ENCODE peak calls at places on chromosomes 13 and 19, in six cellular contexts. One of them, this sample, is unnamed.

GRCh38 chr19:42497492-42498226 is 30.6 kb downstream of the CEACAM1 start:
- DNase-seq in nephron progenitor cell: peak
- DNase-seq in HFF-Myc: no peak
- DNase-seq in lung: no peak
- DNase-seq in cardiac fibroblast: no peak
- DNase-seq in fibroblast of lung: no peak
- DNase-seq in this sample: no peak

GRCh38 chr13:42272115-42272756 is at the start of gene AKAP11:
- DNase-seq in lung: peak
- DNase-seq in nephron progenitor cell: peak
- DNase-seq in fibroblast of lung: peak
- DNase-seq in cardiac fibroblast: peak
- DNase-seq in HFF-Myc: no peak
- DNase-seq in this sample: no peak

GRCh38 chr19:55247621-55248099 is 11.2 kb downstream of the PPP6R1 start:
- DNase-seq in nephron progenitor cell: no peak
- DNase-seq in HFF-Myc: peak
- DNase-seq in cardiac fibroblast: peak
- DNase-seq in fibroblast of lung: peak
- DNase-seq in lung: peak
- DNase-seq in this sample: peak

GRCh38 chr19:43463381-43464088 is 1.9 kb downstream of the LYPD3 start:
- DNase-seq in fibroblast of lung: peak
- DNase-seq in lung: peak
- DNase-seq in HFF-Myc: peak
- DNase-seq in cardiac fibroblast: peak
- DNase-seq in nephron progenitor cell: peak
- DNase-seq in this sample: peak

GRCh38 chr19:11574689-11575088 is 2.8 kb downstream of the ACP5 start:
- DNase-seq in HFF-Myc: no peak
- DNase-seq in lung: no peak
- DNase-seq in cardiac fibroblast: no peak
- DNase-seq in nephron progenitor cell: no peak
- DNase-seq in fibroblast of lung: no peak
- DNase-seq in this sample: no peak

GRCh38 chr13:83168575-83168974 is 713.7 kb downstream of the SLITRK1 start:
- DNase-seq in HFF-Myc: no peak
- DNase-seq in fibroblast of lung: peak
- DNase-seq in nephron progenitor cell: no peak
- DNase-seq in cardiac fibroblast: peak
- DNase-seq in lung: no peak
- DNase-seq in this sample: peak

GRCh38 chr13:86946734-86947133 is 724.4 kb upstream of the SLITRK5 start:
- DNase-seq in cardiac fibroblast: no peak
- DNase-seq in nephron progenitor cell: no peak
- DNase-seq in fibroblast of lung: no peak
- DNase-seq in HFF-Myc: no peak
- DNase-seq in lung: no peak
- DNase-seq in this sample: no peak

GRCh38 chr13:97221491-97221890 is 642 bp upstream of the MBNL2 start:
- DNase-seq in cardiac fibroblast: no peak
- DNase-seq in fibroblast of lung: no peak
- DNase-seq in lung: no peak
- DNase-seq in nephron progenitor cell: no peak
- DNase-seq in HFF-Myc: no peak
- DNase-seq in this sample: no peak

GRCh38 chr19:42528354-42529247 is at the start of gene CEACAM1:
- DNase-seq in HFF-Myc: no peak
- DNase-seq in fibroblast of lung: no peak
- DNase-seq in nephron progenitor cell: no peak
- DNase-seq in lung: peak
- DNase-seq in cardiac fibroblast: peak
- DNase-seq in this sample: no peak

GRCh38 chr13:24215007-24215633 is 54.6 kb downstream of the SPATA13 start:
- DNase-seq in HFF-Myc: no peak
- DNase-seq in lung: no peak
- DNase-seq in fibroblast of lung: no peak
- DNase-seq in nephron progenitor cell: no peak
- DNase-seq in cardiac fibroblast: no peak
- DNase-seq in this sample: no peak

GRCh38 chr19:12065100-12065538 is 588 bp downstream of the ZNF844 start:
- DNase-seq in cardiac fibroblast: peak
- DNase-seq in fibroblast of lung: peak
- DNase-seq in HFF-Myc: no peak
- DNase-seq in lung: no peak
- DNase-seq in nephron progenitor cell: peak
- DNase-seq in this sample: no peak

GRCh38 chr13:34156841-34157365 is 339.0 kb downstream of the RFC3 start:
- DNase-seq in fibroblast of lung: peak
- DNase-seq in HFF-Myc: peak
- DNase-seq in cardiac fibroblast: peak
- DNase-seq in nephron progenitor cell: peak
- DNase-seq in lung: peak
- DNase-seq in this sample: peak

GRCh38 chr19:1497578-1498235 is 6.7 kb downstream of the REEP6 start:
- DNase-seq in HFF-Myc: no peak
- DNase-seq in fibroblast of lung: no peak
- DNase-seq in cardiac fibroblast: no peak
- DNase-seq in lung: no peak
- DNase-seq in nephron progenitor cell: no peak
- DNase-seq in this sample: no peak

GRCh38 chr19:1495051-1495798 is 4.2 kb downstream of the REEP6 start:
- DNase-seq in fibroblast of lung: no peak
- DNase-seq in HFF-Myc: no peak
- DNase-seq in nephron progenitor cell: no peak
- DNase-seq in lung: no peak
- DNase-seq in cardiac fibroblast: no peak
- DNase-seq in this sample: no peak

GRCh38 chr19:1494115-1494815 is 3.3 kb downstream of the REEP6 start:
- DNase-seq in nephron progenitor cell: no peak
- DNase-seq in HFF-Myc: no peak
- DNase-seq in lung: no peak
- DNase-seq in cardiac fibroblast: no peak
- DNase-seq in fibroblast of lung: no peak
- DNase-seq in this sample: no peak

GRCh38 chr19:1496714-1497577 is 6.0 kb downstream of the REEP6 start:
- DNase-seq in nephron progenitor cell: no peak
- DNase-seq in lung: no peak
- DNase-seq in cardiac fibroblast: no peak
- DNase-seq in HFF-Myc: no peak
- DNase-seq in fibroblast of lung: no peak
- DNase-seq in this sample: no peak

DNA sequence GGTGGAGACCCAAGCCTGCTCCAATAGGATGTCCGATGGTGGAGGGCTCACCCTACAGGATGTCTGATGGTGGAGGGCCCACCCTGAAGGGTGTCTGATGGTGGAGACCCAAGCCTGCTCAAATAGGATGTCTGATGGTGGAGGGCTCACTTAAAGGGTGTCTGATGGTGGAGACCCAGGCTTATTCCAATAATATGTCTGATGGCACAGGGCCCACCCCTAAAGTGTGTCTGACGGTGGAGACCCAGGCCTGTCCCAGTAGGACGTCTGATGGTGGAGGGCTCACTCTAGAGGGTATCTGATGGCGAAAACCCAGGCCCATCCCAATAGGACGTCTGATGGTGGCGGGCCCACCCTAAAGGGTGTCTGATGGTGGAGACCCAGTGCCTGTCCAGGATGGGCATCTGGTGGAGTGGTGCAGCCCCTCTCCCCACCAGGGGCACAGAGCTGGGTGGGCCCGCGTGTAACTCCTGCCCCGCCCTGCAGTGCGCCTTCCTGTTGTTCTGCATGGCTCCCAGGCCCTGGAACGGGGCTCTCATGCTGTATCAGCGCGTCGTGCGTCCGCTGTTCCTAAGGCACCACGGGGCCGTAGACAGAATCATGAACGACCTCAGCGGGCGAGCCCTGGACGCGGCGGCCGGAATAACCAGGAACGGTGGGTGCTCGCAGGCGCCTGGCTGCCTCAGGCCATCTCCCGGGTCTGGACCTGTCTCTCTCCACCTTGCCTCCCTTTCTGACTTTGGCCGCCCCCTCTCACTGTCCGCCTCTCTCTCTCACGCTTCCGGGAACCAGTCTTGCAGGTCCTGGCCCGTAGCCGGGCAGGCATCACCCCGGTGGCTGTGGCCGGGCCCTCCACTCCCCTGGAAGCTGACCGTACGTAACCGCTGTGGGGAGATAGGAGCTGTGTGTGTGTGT is 5.1 kb downstream of the REEP6 start:
- DNase-seq in HFF-Myc: no peak
- DNase-seq in cardiac fibroblast: no peak
- DNase-seq in fibroblast of lung: no peak
- DNase-seq in nephron progenitor cell: no peak
- DNase-seq in lung: no peak
- DNase-seq in this sample: no peak
- TF ChIP-seq CTCF in HFF-Myc: no peak
- TF ChIP-seq CTCF in cardiac fibroblast: no peak
- TF ChIP-seq CTCF in fibroblast of lung: no peak
- TF ChIP-seq CTCF in nephron progenitor cell: no peak
- TF ChIP-seq CTCF in lung: no peak
- TF ChIP-seq CTCF in this sample: no peak

GRCh38 chr19:7921302-7921954 is 1.3 kb downstream of the SNAPC2 start:
- DNase-seq in fibroblast of lung: no peak
- DNase-seq in cardiac fibroblast: no peak
- DNase-seq in lung: no peak
- DNase-seq in nephron progenitor cell: no peak
- DNase-seq in HFF-Myc: no peak
- DNase-seq in this sample: no peak

GRCh38 chr19:7922841-7923205 is 2.7 kb downstream of the SNAPC2 start:
- DNase-seq in lung: no peak
- DNase-seq in nephron progenitor cell: no peak
- DNase-seq in fibroblast of lung: no peak
- DNase-seq in HFF-Myc: no peak
- DNase-seq in cardiac fibroblast: no peak
- DNase-seq in this sample: no peak

GRCh38 chr19:7920520-7921301 is 573 bp downstream of the SNAPC2 start:
- DNase-seq in nephron progenitor cell: peak
- DNase-seq in cardiac fibroblast: peak
- DNase-seq in HFF-Myc: peak
- DNase-seq in lung: peak
- DNase-seq in fibroblast of lung: peak
- DNase-seq in this sample: peak

GRCh38 chr19:7923295-7924191 is 2.4 kb downstream of the CTXN1 start:
- DNase-seq in cardiac fibroblast: no peak
- DNase-seq in lung: no peak
- DNase-seq in fibroblast of lung: no peak
- DNase-seq in nephron progenitor cell: no peak
- DNase-seq in HFF-Myc: no peak
- DNase-seq in this sample: no peak

DNA sequence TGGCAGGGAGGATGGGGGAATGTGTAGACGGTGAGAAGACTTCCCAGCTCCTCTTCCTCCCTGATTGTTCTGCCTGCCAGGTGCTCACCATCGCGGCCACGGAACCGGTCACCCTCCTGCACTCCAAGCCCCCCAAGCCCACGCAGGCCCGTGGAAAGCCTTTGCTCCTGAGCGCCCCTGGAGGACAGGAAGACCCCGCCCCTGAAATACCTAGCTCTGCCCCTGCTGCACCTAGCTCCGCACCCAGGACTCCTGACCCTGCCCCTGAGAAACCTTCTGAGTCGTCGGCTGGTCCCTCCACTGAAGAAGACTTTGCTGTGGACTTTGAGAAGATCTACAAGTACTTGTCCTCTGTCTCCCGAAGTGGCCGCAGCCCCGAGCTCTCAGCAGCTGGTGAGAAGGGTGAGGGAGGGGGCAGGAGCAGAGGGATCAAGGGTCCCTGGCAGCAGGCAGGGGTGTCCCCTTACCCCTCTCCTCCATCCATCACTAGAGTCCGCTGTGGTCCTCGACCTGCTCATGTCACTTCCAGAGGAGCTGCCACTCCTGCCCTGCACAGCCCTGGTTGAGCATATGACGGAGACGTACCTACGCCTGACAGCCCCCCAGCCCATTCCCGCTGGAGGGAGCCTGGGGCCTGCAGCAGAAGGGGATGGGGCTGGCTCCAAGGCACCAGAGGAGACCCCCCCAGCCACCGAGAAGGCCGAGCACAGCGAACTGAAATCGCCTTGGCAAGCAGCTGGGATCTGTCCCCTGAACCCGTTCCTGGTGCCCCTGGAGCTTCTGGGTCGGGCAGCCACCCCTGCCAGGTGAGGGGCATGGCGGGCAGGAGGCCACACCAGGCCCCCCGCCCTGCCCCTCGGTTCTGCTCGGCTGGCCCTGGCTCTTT is 2.1 kb downstream of the SNAPC2 start:
- DNase-seq in HFF-Myc: no peak
- DNase-seq in fibroblast of lung: no peak
- DNase-seq in cardiac fibroblast: no peak
- DNase-seq in nephron progenitor cell: no peak
- DNase-seq in lung: no peak
- DNase-seq in this sample: no peak
- TF ChIP-seq CTCF in HFF-Myc: no peak
- TF ChIP-seq CTCF in fibroblast of lung: no peak
- TF ChIP-seq CTCF in cardiac fibroblast: no peak
- TF ChIP-seq CTCF in nephron progenitor cell: no peak
- TF ChIP-seq CTCF in lung: no peak
- TF ChIP-seq CTCF in this sample: no peak

GRCh38 chr13:100508391-100508790 is 80.2 kb downstream of the GGACT start:
- DNase-seq in lung: no peak
- DNase-seq in cardiac fibroblast: no peak
- DNase-seq in HFF-Myc: no peak
- DNase-seq in fibroblast of lung: peak
- DNase-seq in nephron progenitor cell: peak
- DNase-seq in this sample: no peak

GRCh38 chr13:100506154-100506553 is 82.4 kb downstream of the GGACT start:
- DNase-seq in cardiac fibroblast: no peak
- DNase-seq in lung: no peak
- DNase-seq in fibroblast of lung: no peak
- DNase-seq in HFF-Myc: no peak
- DNase-seq in nephron progenitor cell: no peak
- DNase-seq in this sample: no peak

GRCh38 chr13:100510208-100510997 is 78.2 kb downstream of the GGACT start:
- DNase-seq in fibroblast of lung: no peak
- DNase-seq in lung: no peak
- DNase-seq in cardiac fibroblast: no peak
- DNase-seq in HFF-Myc: no peak
- DNase-seq in nephron progenitor cell: no peak
- DNase-seq in this sample: no peak

GRCh38 chr13:100508996-100509395 is 79.6 kb downstream of the GGACT start:
- DNase-seq in lung: no peak
- DNase-seq in cardiac fibroblast: no peak
- DNase-seq in HFF-Myc: no peak
- DNase-seq in fibroblast of lung: no peak
- DNase-seq in nephron progenitor cell: no peak
- DNase-seq in this sample: no peak

GRCh38 chr13:100506600-100507422 is 81.8 kb downstream of the GGACT start:
- DNase-seq in HFF-Myc: no peak
- DNase-seq in lung: no peak
- DNase-seq in cardiac fibroblast: no peak
- DNase-seq in nephron progenitor cell: no peak
- DNase-seq in fibroblast of lung: no peak
- DNase-seq in this sample: no peak
- TF ChIP-seq CTCF in HFF-Myc: no peak
- TF ChIP-seq CTCF in lung: no peak
- TF ChIP-seq CTCF in cardiac fibroblast: no peak
- TF ChIP-seq CTCF in nephron progenitor cell: no peak
- TF ChIP-seq CTCF in fibroblast of lung: no peak
- TF ChIP-seq CTCF in this sample: no peak

GRCh38 chr13:47611664-47612288 is 389.3 kb downstream of the SUCLA2 start:
- DNase-seq in cardiac fibroblast: no peak
- DNase-seq in lung: no peak
- DNase-seq in nephron progenitor cell: no peak
- DNase-seq in fibroblast of lung: peak
- DNase-seq in HFF-Myc: no peak
- DNase-seq in this sample: no peak
- TF ChIP-seq CTCF in cardiac fibroblast: no peak
- TF ChIP-seq CTCF in lung: no peak
- TF ChIP-seq CTCF in nephron progenitor cell: no peak
- TF ChIP-seq CTCF in fibroblast of lung: no peak
- TF ChIP-seq CTCF in HFF-Myc: no peak
- TF ChIP-seq CTCF in this sample: no peak